ENCODE peak calls at places on chromosomes 13 and 19, in four cellular contexts. One of them, this sample, is unnamed.

GRCh38 chr13:70856706-70857105 is 748.5 kb upstream of the KLHL1 start:
- DNase-seq in CD8-positive, alpha-beta memory T cell: no peak
- DNase-seq in AG09309: no peak
- DNase-seq in aorta: no peak
- DNase-seq in this sample: no peak

GRCh38 chr13:80979035-80979641 is 638.2 kb upstream of the SPRY2 start:
- DNase-seq in CD8-positive, alpha-beta memory T cell: no peak
- DNase-seq in AG09309: peak
- DNase-seq in aorta: no peak
- DNase-seq in this sample: peak

GRCh38 chr13:83168575-83168974 is 713.7 kb downstream of the SLITRK1 start:
- DNase-seq in CD8-positive, alpha-beta memory T cell: no peak
- DNase-seq in AG09309: no peak
- DNase-seq in aorta: no peak
- DNase-seq in this sample: no peak

GRCh38 chr13:37667631-37668161 is 69.1 kb upstream of the POSTN start:
- DNase-seq in CD8-positive, alpha-beta memory T cell: no peak
- DNase-seq in AG09309: no peak
- DNase-seq in aorta: no peak
- DNase-seq in this sample: no peak

GRCh38 chr19:1840541-1841115 is 7.7 kb downstream of the REXO1 start:
- DNase-seq in CD8-positive, alpha-beta memory T cell: no peak
- DNase-seq in AG09309: no peak
- DNase-seq in aorta: no peak
- DNase-seq in this sample: no peak

GRCh38 chr13:78410847-78411246 is 192.5 kb downstream of the POU4F1 start:
- DNase-seq in CD8-positive, alpha-beta memory T cell: no peak
- DNase-seq in AG09309: no peak
- DNase-seq in aorta: no peak
- DNase-seq in this sample: no peak

GRCh38 chr13:77329133-77330008 is 2.5 kb upstream of the MYCBP2 start:
- DNase-seq in CD8-positive, alpha-beta memory T cell: peak
- DNase-seq in AG09309: peak
- DNase-seq in aorta: peak
- DNase-seq in this sample: peak

GRCh38 chr19:16367269-16367683 is 42.6 kb downstream of the KLF2 start:
- DNase-seq in CD8-positive, alpha-beta memory T cell: peak
- DNase-seq in AG09309: no peak
- DNase-seq in aorta: peak
- DNase-seq in this sample: no peak

GRCh38 chr19:343941-344624 is 513 bp downstream of the MIER2 start:
- DNase-seq in CD8-positive, alpha-beta memory T cell: peak
- DNase-seq in AG09309: no peak
- DNase-seq in aorta: peak
- DNase-seq in this sample: no peak

GRCh38 chr13:27280841-27281240 is 10.2 kb downstream of the RASL11A start:
- DNase-seq in CD8-positive, alpha-beta memory T cell: no peak
- DNase-seq in AG09309: no peak
- DNase-seq in aorta: no peak
- DNase-seq in this sample: no peak

GRCh38 chr13:101140936-101141335 is 275.4 kb downstream of the NALCN start:
- DNase-seq in CD8-positive, alpha-beta memory T cell: no peak
- DNase-seq in AG09309: no peak
- DNase-seq in aorta: no peak
- DNase-seq in this sample: no peak

GRCh38 chr19:50801107-50801506 is 10.9 kb downstream of the ACP4 start:
- DNase-seq in CD8-positive, alpha-beta memory T cell: no peak
- DNase-seq in AG09309: no peak
- DNase-seq in aorta: no peak
- DNase-seq in this sample: no peak

GRCh38 chr19:21084343-21084742 is 2.3 kb downstream of the ZNF714 start:
- DNase-seq in CD8-positive, alpha-beta memory T cell: no peak
- DNase-seq in AG09309: peak
- DNase-seq in aorta: no peak
- DNase-seq in this sample: no peak

GRCh38 chr13:41017153-41017552 is 2.0 kb downstream of the ELF1 start:
- DNase-seq in CD8-positive, alpha-beta memory T cell: peak
- DNase-seq in AG09309: no peak
- DNase-seq in aorta: no peak
- DNase-seq in this sample: no peak

GRCh38 chr19:2191456-2191931 is 27.8 kb downstream of the DOT1L start:
- DNase-seq in CD8-positive, alpha-beta memory T cell: no peak
- DNase-seq in AG09309: no peak
- DNase-seq in aorta: no peak
- DNase-seq in this sample: no peak

GRCh38 chr13:32257649-32258048 is 57.5 kb downstream of the ZAR1L start:
- DNase-seq in CD8-positive, alpha-beta memory T cell: no peak
- DNase-seq in AG09309: no peak
- DNase-seq in aorta: no peak
- DNase-seq in this sample: no peak

GRCh38 chr13:27917121-27917947 is 2.5 kb upstream of the PDX1 start:
- DNase-seq in CD8-positive, alpha-beta memory T cell: no peak
- DNase-seq in AG09309: no peak
- DNase-seq in aorta: no peak
- DNase-seq in this sample: no peak

GRCh38 chr13:46899801-46900200 is 2.9 kb upstream of the HTR2A start:
- DNase-seq in CD8-positive, alpha-beta memory T cell: no peak
- DNase-seq in AG09309: no peak
- DNase-seq in aorta: no peak
- DNase-seq in this sample: no peak

GRCh38 chr13:98851276-98851675 is 98.8 kb upstream of the SLC15A1 start:
- DNase-seq in CD8-positive, alpha-beta memory T cell: no peak
- DNase-seq in AG09309: no peak
- DNase-seq in aorta: no peak
- DNase-seq in this sample: no peak

GRCh38 chr19:51799998-51800848 is 5.3 kb downstream of the FPR3 start:
- DNase-seq in CD8-positive, alpha-beta memory T cell: no peak
- DNase-seq in AG09309: no peak
- DNase-seq in aorta: peak
- DNase-seq in this sample: no peak

GRCh38 chr13:41942462-41943094 is 18.3 kb downstream of the VWA8 start:
- DNase-seq in CD8-positive, alpha-beta memory T cell: no peak
- DNase-seq in AG09309: no peak
- DNase-seq in aorta: no peak
- DNase-seq in this sample: peak

GRCh38 chr13:67227131-67227983 is 2.8 kb downstream of the PCDH9 start:
- DNase-seq in CD8-positive, alpha-beta memory T cell: no peak
- DNase-seq in AG09309: no peak
- DNase-seq in aorta: no peak
- DNase-seq in this sample: no peak

GRCh38 chr13:67224148-67224846 is 5.8 kb downstream of the PCDH9 start:
- DNase-seq in CD8-positive, alpha-beta memory T cell: peak
- DNase-seq in AG09309: peak
- DNase-seq in aorta: peak
- DNase-seq in this sample: peak

GRCh38 chr13:67226686-67227085 is 3.5 kb downstream of the PCDH9 start:
- DNase-seq in CD8-positive, alpha-beta memory T cell: no peak
- DNase-seq in AG09309: no peak
- DNase-seq in aorta: no peak
- DNase-seq in this sample: no peak

GRCh38 chr13:67223742-67224141 is 6.4 kb downstream of the PCDH9 start:
- DNase-seq in CD8-positive, alpha-beta memory T cell: no peak
- DNase-seq in AG09309: no peak
- DNase-seq in aorta: no peak
- DNase-seq in this sample: no peak

GRCh38 chr13:67225252-67226159 is 4.6 kb downstream of the PCDH9 start:
- DNase-seq in CD8-positive, alpha-beta memory T cell: no peak
- DNase-seq in AG09309: no peak
- DNase-seq in aorta: no peak
- DNase-seq in this sample: no peak
- H3K4me3 ChIP-seq in CD8-positive, alpha-beta memory T cell: no peak
- H3K4me3 ChIP-seq in AG09309: no peak
- H3K4me3 ChIP-seq in aorta: no peak
- H3K4me3 ChIP-seq in this sample: no peak

GRCh38 chr13:52447815-52448552 is 2.5 kb downstream of the VPS36 start:
- DNase-seq in CD8-positive, alpha-beta memory T cell: no peak
- DNase-seq in AG09309: no peak
- DNase-seq in aorta: no peak
- DNase-seq in this sample: no peak
- H3K4me3 ChIP-seq in CD8-positive, alpha-beta memory T cell: no peak
- H3K4me3 ChIP-seq in AG09309: no peak
- H3K4me3 ChIP-seq in aorta: no peak
- H3K4me3 ChIP-seq in this sample: no peak

GRCh38 chr13:23796546-23796945 is 92.7 kb downstream of the MIPEP start:
- DNase-seq in CD8-positive, alpha-beta memory T cell: no peak
- DNase-seq in AG09309: no peak
- DNase-seq in aorta: no peak
- DNase-seq in this sample: no peak

GRCh38 chr13:23801141-23801540 is 88.1 kb downstream of the MIPEP start:
- DNase-seq in CD8-positive, alpha-beta memory T cell: no peak
- DNase-seq in AG09309: no peak
- DNase-seq in aorta: no peak
- DNase-seq in this sample: no peak

GRCh38 chr13:23797276-23797903 is 91.8 kb downstream of the MIPEP start:
- DNase-seq in CD8-positive, alpha-beta memory T cell: no peak
- DNase-seq in AG09309: no peak
- DNase-seq in aorta: no peak
- DNase-seq in this sample: no peak

GRCh38 chr13:23804166-23804565 is 85.0 kb downstream of the MIPEP start:
- DNase-seq in CD8-positive, alpha-beta memory T cell: no peak
- DNase-seq in AG09309: no peak
- DNase-seq in aorta: no peak
- DNase-seq in this sample: no peak

DNA sequence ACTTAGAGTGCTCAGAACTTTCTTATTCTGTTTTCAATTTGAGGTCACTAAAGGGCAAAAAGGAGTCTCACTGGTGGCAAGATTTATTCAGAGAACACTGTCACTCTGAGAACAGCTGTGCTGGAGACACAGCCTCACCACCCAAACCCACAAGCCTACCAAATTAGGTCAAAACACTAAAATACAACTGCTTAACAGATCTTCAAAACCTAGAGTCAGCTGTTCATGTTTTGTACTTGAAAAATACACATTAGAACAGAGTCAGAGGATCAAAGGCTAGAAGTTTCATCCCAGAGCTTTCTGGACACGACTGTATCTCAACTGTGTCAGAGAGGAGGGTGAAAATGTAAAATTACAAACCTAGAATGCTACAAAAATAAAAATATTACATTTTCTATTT is 89.3 kb downstream of the MIPEP start:
- DNase-seq in CD8-positive, alpha-beta memory T cell: no peak
- DNase-seq in AG09309: no peak
- DNase-seq in aorta: no peak
- DNase-seq in this sample: no peak
- H3K4me3 ChIP-seq in CD8-positive, alpha-beta memory T cell: no peak
- H3K4me3 ChIP-seq in AG09309: no peak
- H3K4me3 ChIP-seq in aorta: no peak
- H3K4me3 ChIP-seq in this sample: no peak

GRCh38 chr19:4693471-4694121 is 23.5 kb upstream of the MYDGF start:
- DNase-seq in CD8-positive, alpha-beta memory T cell: no peak
- DNase-seq in AG09309: no peak
- DNase-seq in aorta: no peak
- DNase-seq in this sample: no peak

GRCh38 chr19:4693078-4693350 is 22.9 kb upstream of the MYDGF start:
- DNase-seq in CD8-positive, alpha-beta memory T cell: no peak
- DNase-seq in AG09309: no peak
- DNase-seq in aorta: no peak
- DNase-seq in this sample: no peak

GRCh38 chr19:4692275-4693077 is 22.3 kb upstream of the MYDGF start:
- DNase-seq in CD8-positive, alpha-beta memory T cell: no peak
- DNase-seq in AG09309: no peak
- DNase-seq in aorta: no peak
- DNase-seq in this sample: no peak

GRCh38 chr19:4695224-4695731 is 25.1 kb upstream of the MYDGF start:
- DNase-seq in CD8-positive, alpha-beta memory T cell: no peak
- DNase-seq in AG09309: no peak
- DNase-seq in aorta: no peak
- DNase-seq in this sample: no peak

GRCh38 chr19:4694211-4694987 is 24.3 kb upstream of the MYDGF start:
- DNase-seq in CD8-positive, alpha-beta memory T cell: no peak
- DNase-seq in AG09309: peak
- DNase-seq in aorta: peak
- DNase-seq in this sample: no peak
- H3K4me3 ChIP-seq in CD8-positive, alpha-beta memory T cell: no peak
- H3K4me3 ChIP-seq in AG09309: no peak
- H3K4me3 ChIP-seq in aorta: no peak
- H3K4me3 ChIP-seq in this sample: no peak

This sample was measured in NT2/D1.